ENCODE peak calls at places on chromosomes 11 and 22, in four cellular contexts. Q is HCT116, O is sigmoid colon, S is breast epithelium. Z is an unnamed sample.

GRCh38 chr11:44316388-44317240 is 6.7 kb upstream of the ALX4 start:
- DNase-seq in Q (no peak), O (no peak), S (no peak), Z (no peak)

GRCh38 chr11:70105369-70105754 is 27.2 kb downstream of the ANO1 start:
- DNase-seq in Q (no peak), O (no peak), S (no peak), Z (no peak)

GRCh38 chr11:5516599-5516998 is at the start of gene UBQLNL:
- DNase-seq in Q (no peak), O (no peak), S (no peak), Z (no peak)

GRCh38 chr11:57321996-57322880 is 2.5 kb downstream of the TNKS1BP1 start:
- DNase-seq in Q (peak; percentile 77), O (peak; percentile 97), S (peak; percentile 89), Z (no peak)

GRCh38 chr22:46846154-46846831 is 83.8 kb downstream of the TBC1D22A start:
- DNase-seq in Q (no peak), O (no peak), S (no peak), Z (no peak)

GRCh38 chr11:12979928-12980689 is 29.0 kb upstream of the RASSF10 start:
- DNase-seq in Q (no peak), O (no peak), S (no peak), Z (no peak)

GRCh38 chr11:128456566-128457268 is 130.6 kb downstream of the ETS1 start:
- DNase-seq in Q (no peak), O (no peak), S (no peak), Z (no peak)

GRCh38 chr11:783581-784015 is 6.3 kb downstream of the CEND1 start:
- DNase-seq in Q (peak; percentile 78), O (peak; percentile 86), S (peak; percentile 85), Z (no peak)

GRCh38 chr22:31917227-31917921 is 27.0 kb upstream of the YWHAH start:
- DNase-seq in Q (no peak), O (no peak), S (no peak), Z (peak; percentile 43)

GRCh38 chr11:119056397-119056999 is 507 bp downstream of the HYOU1 start:
- DNase-seq in Q (no peak), O (peak; percentile 77), S (no peak), Z (peak; percentile 52)

GRCh38 chr22:38697055-38697980 is 3.4 kb downstream of the JOSD1 start:
- DNase-seq in Q (no peak), O (peak; percentile 62), S (no peak), Z (no peak)

GRCh38 chr11:15654397-15654915 is 539.7 kb downstream of the INSC start:
- DNase-seq in Q (no peak), O (no peak), S (no peak), Z (no peak)

GRCh38 chr11:35337136-35337918 is 82.0 kb downstream of the SLC1A2 start:
- DNase-seq in Q (peak; percentile 97), O (no peak), S (no peak), Z (no peak)
- TF ChIP-seq POLR2AphosphoS5 in Q (peak; percentile 73), O (no peak), S (no peak), Z (no peak)

DNA sequence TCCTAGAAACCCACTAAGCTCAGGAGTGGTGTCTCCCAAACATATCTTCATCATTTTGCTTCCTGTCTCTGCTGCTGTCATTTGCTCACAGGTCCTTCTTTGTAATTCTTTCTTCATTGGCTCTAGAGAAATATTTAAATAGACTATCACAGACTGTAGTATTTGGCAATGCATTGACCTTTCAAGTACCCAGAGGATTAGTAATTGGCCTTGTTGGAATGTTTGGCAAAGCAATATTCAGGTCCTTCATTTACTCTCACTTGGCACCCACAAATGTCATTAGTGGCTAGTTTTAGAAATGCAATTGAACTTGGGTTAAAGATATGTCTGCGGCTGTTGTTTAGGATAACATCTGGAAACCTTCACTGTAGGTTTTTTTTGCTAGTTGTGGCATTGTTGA is 11.6 kb downstream of the OR4C5 start:
- DNase-seq in Q (no peak), O (no peak), S (no peak), Z (no peak)
- TF ChIP-seq POLR2AphosphoS5 in Q (no peak), O (no peak), S (no peak), Z (no peak)

DNA sequence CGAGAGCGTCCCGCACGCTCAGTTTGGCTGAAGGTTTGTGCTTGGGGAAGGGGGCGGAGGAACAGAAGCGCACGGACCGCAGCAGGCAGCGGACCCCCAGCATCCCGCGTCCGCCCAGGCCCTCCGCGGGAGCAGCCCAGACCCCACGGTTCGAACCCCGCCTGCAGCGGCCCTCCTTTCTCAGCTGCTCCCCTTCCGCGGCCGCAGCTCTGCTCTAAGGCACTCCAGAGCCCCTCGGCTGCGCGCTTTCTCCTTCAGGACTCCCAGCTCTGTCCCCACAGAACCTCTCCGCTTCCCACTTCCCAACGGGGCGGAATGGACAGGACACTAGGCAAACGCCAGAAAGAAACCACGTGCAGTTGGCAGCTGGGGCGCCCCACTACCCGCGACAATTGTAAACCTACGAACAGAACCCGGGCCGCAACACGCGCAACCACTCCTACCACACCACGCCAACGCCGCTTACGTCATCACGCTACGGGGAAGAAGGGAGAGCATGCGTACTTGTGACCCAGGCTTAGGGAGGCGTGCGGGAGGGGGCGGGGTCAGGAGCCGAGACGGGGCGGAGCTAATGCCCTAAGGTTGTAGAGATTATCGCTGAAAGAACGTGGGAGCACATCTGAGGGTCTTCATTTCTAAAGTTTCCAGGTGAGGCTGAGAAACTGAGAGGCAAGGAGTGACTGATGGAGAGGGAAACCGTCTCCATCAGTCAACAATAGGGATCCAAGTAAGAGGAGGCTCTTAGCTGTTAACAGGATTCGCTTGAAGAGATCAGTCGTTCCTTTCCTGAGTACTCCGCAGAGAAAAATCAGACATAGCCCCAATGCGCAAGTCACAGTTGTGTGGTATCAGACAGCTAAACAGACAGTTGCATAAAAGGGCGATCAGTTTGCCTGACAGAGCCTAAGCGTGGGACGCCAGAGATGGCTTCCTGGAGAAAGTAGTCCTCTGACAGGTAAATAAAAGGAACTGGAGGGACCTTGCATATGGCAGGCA is at the start of gene NARS2:
- DNase-seq in Q (peak; percentile 95), O (peak; percentile 99), S (peak; percentile 96), Z (peak; percentile 78)
- TF ChIP-seq POLR2AphosphoS5 in Q (peak; percentile 94), O (peak; percentile 90), S (peak; percentile 77), Z (peak; percentile 91)

GRCh38 chr11:11177156-11177808 is 175.8 kb downstream of the CSNK2A3 start:
- DNase-seq in Q (no peak), O (no peak), S (no peak), Z (no peak)
- TF ChIP-seq POLR2AphosphoS5 in Q (no peak), O (no peak), S (no peak), Z (no peak)

Z was measured in GM12892.